ENCODE peak calls at places on chromosomes 1 and 21, in seven cellular contexts. One of them, this sample, is unnamed.

GRCh38 chr1:228554107-228554506 is 66.9 kb downstream of the RNF187 start:
- DNase-seq in bronchial epithelial cell: no peak
- DNase-seq in psoas muscle: no peak
- DNase-seq in foreskin fibroblast: no peak
- DNase-seq in fibroblast of mammary gland: no peak
- DNase-seq in fibroblast of lung: no peak
- DNase-seq in OCI-LY7: no peak
- DNase-seq in this sample: no peak

GRCh38 chr1:54421101-54421504 is 14.9 kb upstream of the SSBP3 start:
- DNase-seq in bronchial epithelial cell: peak
- DNase-seq in psoas muscle: no peak
- DNase-seq in foreskin fibroblast: peak
- DNase-seq in fibroblast of mammary gland: peak
- DNase-seq in fibroblast of lung: no peak
- DNase-seq in OCI-LY7: no peak
- DNase-seq in this sample: peak

GRCh38 chr1:229786974-229787610 is 161.0 kb downstream of the URB2 start:
- DNase-seq in bronchial epithelial cell: no peak
- DNase-seq in psoas muscle: no peak
- DNase-seq in foreskin fibroblast: no peak
- DNase-seq in fibroblast of mammary gland: no peak
- DNase-seq in fibroblast of lung: no peak
- DNase-seq in OCI-LY7: no peak
- DNase-seq in this sample: no peak

GRCh38 chr1:221435510-221435909 is 306.4 kb downstream of the DUSP10 start:
- DNase-seq in bronchial epithelial cell: peak
- DNase-seq in psoas muscle: no peak
- DNase-seq in foreskin fibroblast: peak
- DNase-seq in fibroblast of mammary gland: peak
- DNase-seq in fibroblast of lung: peak
- DNase-seq in OCI-LY7: peak
- DNase-seq in this sample: peak

GRCh38 chr21:43957128-43957571 is 55.0 kb upstream of the TRAPPC10 start:
- DNase-seq in bronchial epithelial cell: no peak
- DNase-seq in psoas muscle: peak
- DNase-seq in foreskin fibroblast: no peak
- DNase-seq in fibroblast of mammary gland: no peak
- DNase-seq in fibroblast of lung: no peak
- DNase-seq in OCI-LY7: no peak
- DNase-seq in this sample: no peak

GRCh38 chr1:47969478-47969877 is 27.7 kb downstream of the TRABD2B start:
- DNase-seq in bronchial epithelial cell: no peak
- DNase-seq in psoas muscle: no peak
- DNase-seq in foreskin fibroblast: no peak
- DNase-seq in fibroblast of mammary gland: no peak
- DNase-seq in fibroblast of lung: no peak
- DNase-seq in OCI-LY7: no peak
- DNase-seq in this sample: no peak

GRCh38 chr1:172451002-172451443 is 7.2 kb upstream of the PIGC start:
- DNase-seq in bronchial epithelial cell: peak
- DNase-seq in psoas muscle: no peak
- DNase-seq in foreskin fibroblast: no peak
- DNase-seq in fibroblast of mammary gland: no peak
- DNase-seq in fibroblast of lung: peak
- DNase-seq in OCI-LY7: no peak
- DNase-seq in this sample: no peak

GRCh38 chr1:145999321-146000024 is 3.1 kb upstream of the TXNIP start:
- DNase-seq in bronchial epithelial cell: no peak
- DNase-seq in psoas muscle: peak
- DNase-seq in foreskin fibroblast: no peak
- DNase-seq in fibroblast of mammary gland: peak
- DNase-seq in fibroblast of lung: no peak
- DNase-seq in OCI-LY7: peak
- DNase-seq in this sample: no peak

GRCh38 chr1:16905112-16905855 is 9.5 kb downstream of the RNU1-2 start:
- DNase-seq in bronchial epithelial cell: peak
- DNase-seq in psoas muscle: no peak
- DNase-seq in foreskin fibroblast: peak
- DNase-seq in fibroblast of mammary gland: peak
- DNase-seq in fibroblast of lung: peak
- DNase-seq in OCI-LY7: peak
- DNase-seq in this sample: peak

GRCh38 chr1:160179336-160179735 is 11.0 kb upstream of the CASQ1 start:
- DNase-seq in bronchial epithelial cell: no peak
- DNase-seq in psoas muscle: no peak
- DNase-seq in foreskin fibroblast: no peak
- DNase-seq in fibroblast of mammary gland: no peak
- DNase-seq in fibroblast of lung: no peak
- DNase-seq in OCI-LY7: no peak
- DNase-seq in this sample: no peak

GRCh38 chr21:46421191-46421750 is 37.4 kb upstream of the DIP2A start:
- DNase-seq in bronchial epithelial cell: no peak
- DNase-seq in psoas muscle: peak
- DNase-seq in foreskin fibroblast: no peak
- DNase-seq in fibroblast of mammary gland: no peak
- DNase-seq in fibroblast of lung: no peak
- DNase-seq in OCI-LY7: no peak
- DNase-seq in this sample: no peak

GRCh38 chr1:156126043-156126700 is 11.7 kb downstream of the LMNA start:
- DNase-seq in bronchial epithelial cell: peak
- DNase-seq in psoas muscle: peak
- DNase-seq in foreskin fibroblast: peak
- DNase-seq in fibroblast of mammary gland: peak
- DNase-seq in fibroblast of lung: peak
- DNase-seq in OCI-LY7: peak
- DNase-seq in this sample: peak

GRCh38 chr1:109624215-109625010 is 4.8 kb downstream of the AMPD2 start:
- DNase-seq in bronchial epithelial cell: no peak
- DNase-seq in psoas muscle: peak
- DNase-seq in foreskin fibroblast: no peak
- DNase-seq in fibroblast of mammary gland: no peak
- DNase-seq in fibroblast of lung: no peak
- DNase-seq in OCI-LY7: peak
- DNase-seq in this sample: no peak

GRCh38 chr1:43933386-43934278 is at the start of gene ARTN:
- DNase-seq in bronchial epithelial cell: peak
- DNase-seq in psoas muscle: no peak
- DNase-seq in foreskin fibroblast: no peak
- DNase-seq in fibroblast of mammary gland: no peak
- DNase-seq in fibroblast of lung: no peak
- DNase-seq in OCI-LY7: no peak
- DNase-seq in this sample: no peak

GRCh38 chr1:103108525-103109150 is 316 bp upstream of the COL11A1 start:
- DNase-seq in bronchial epithelial cell: no peak
- DNase-seq in psoas muscle: peak
- DNase-seq in foreskin fibroblast: no peak
- DNase-seq in fibroblast of mammary gland: no peak
- DNase-seq in fibroblast of lung: no peak
- DNase-seq in OCI-LY7: no peak
- DNase-seq in this sample: peak

GRCh38 chr1:167748901-167749300 is 27.1 kb downstream of the MPZL1 start:
- DNase-seq in bronchial epithelial cell: no peak
- DNase-seq in psoas muscle: no peak
- DNase-seq in foreskin fibroblast: no peak
- DNase-seq in fibroblast of mammary gland: no peak
- DNase-seq in fibroblast of lung: peak
- DNase-seq in OCI-LY7: no peak
- DNase-seq in this sample: peak

GRCh38 chr1:112322018-112322417 is 74.0 kb upstream of the CTTNBP2NL start:
- DNase-seq in bronchial epithelial cell: no peak
- DNase-seq in psoas muscle: no peak
- DNase-seq in foreskin fibroblast: no peak
- DNase-seq in fibroblast of mammary gland: no peak
- DNase-seq in fibroblast of lung: no peak
- DNase-seq in OCI-LY7: no peak
- DNase-seq in this sample: no peak

GRCh38 chr21:35697321-35697808 is 363.0 kb downstream of the SETD4 start:
- DNase-seq in bronchial epithelial cell: peak
- DNase-seq in psoas muscle: peak
- DNase-seq in foreskin fibroblast: peak
- DNase-seq in fibroblast of mammary gland: peak
- DNase-seq in fibroblast of lung: peak
- DNase-seq in OCI-LY7: no peak
- DNase-seq in this sample: peak

GRCh38 chr1:199742547-199742946 is 285.0 kb upstream of the NR5A2 start:
- DNase-seq in bronchial epithelial cell: peak
- DNase-seq in psoas muscle: no peak
- DNase-seq in foreskin fibroblast: peak
- DNase-seq in fibroblast of mammary gland: peak
- DNase-seq in fibroblast of lung: peak
- DNase-seq in OCI-LY7: no peak
- DNase-seq in this sample: peak

GRCh38 chr1:225638853-225639252 is 14.1 kb downstream of the ENAH start:
- DNase-seq in bronchial epithelial cell: no peak
- DNase-seq in psoas muscle: no peak
- DNase-seq in foreskin fibroblast: no peak
- DNase-seq in fibroblast of mammary gland: no peak
- DNase-seq in fibroblast of lung: no peak
- DNase-seq in OCI-LY7: no peak
- DNase-seq in this sample: no peak

GRCh38 chr1:46117810-46118494 is 14.5 kb downstream of the PIK3R3 start:
- DNase-seq in bronchial epithelial cell: no peak
- DNase-seq in psoas muscle: no peak
- DNase-seq in foreskin fibroblast: no peak
- DNase-seq in fibroblast of mammary gland: no peak
- DNase-seq in fibroblast of lung: no peak
- DNase-seq in OCI-LY7: no peak
- DNase-seq in this sample: no peak

GRCh38 chr1:189659731-189660130 is 817.9 kb downstream of the BRINP3 start:
- DNase-seq in bronchial epithelial cell: peak
- DNase-seq in psoas muscle: no peak
- DNase-seq in foreskin fibroblast: no peak
- DNase-seq in fibroblast of mammary gland: no peak
- DNase-seq in fibroblast of lung: no peak
- DNase-seq in OCI-LY7: no peak
- DNase-seq in this sample: no peak

GRCh38 chr21:45969921-45970673 is 11.5 kb upstream of the COL6A1 start:
- DNase-seq in bronchial epithelial cell: no peak
- DNase-seq in psoas muscle: no peak
- DNase-seq in foreskin fibroblast: no peak
- DNase-seq in fibroblast of mammary gland: no peak
- DNase-seq in fibroblast of lung: no peak
- DNase-seq in OCI-LY7: no peak
- DNase-seq in this sample: no peak

GRCh38 chr21:46160563-46161179 is 5.3 kb upstream of the FTCD start:
- DNase-seq in bronchial epithelial cell: no peak
- DNase-seq in psoas muscle: peak
- DNase-seq in foreskin fibroblast: no peak
- DNase-seq in fibroblast of mammary gland: no peak
- DNase-seq in fibroblast of lung: no peak
- DNase-seq in OCI-LY7: no peak
- DNase-seq in this sample: no peak

GRCh38 chr1:182794802-182795201 is 5.2 kb downstream of the NPL start:
- DNase-seq in bronchial epithelial cell: no peak
- DNase-seq in psoas muscle: no peak
- DNase-seq in foreskin fibroblast: no peak
- DNase-seq in fibroblast of mammary gland: no peak
- DNase-seq in fibroblast of lung: no peak
- DNase-seq in OCI-LY7: no peak
- DNase-seq in this sample: no peak

GRCh38 chr1:244163131-244163530 is 112.0 kb downstream of the ZBTB18 start:
- DNase-seq in bronchial epithelial cell: no peak
- DNase-seq in psoas muscle: no peak
- DNase-seq in foreskin fibroblast: peak
- DNase-seq in fibroblast of mammary gland: peak
- DNase-seq in fibroblast of lung: no peak
- DNase-seq in OCI-LY7: no peak
- DNase-seq in this sample: peak
- H3K4me3 ChIP-seq in bronchial epithelial cell: no peak
- H3K4me3 ChIP-seq in psoas muscle: no peak
- H3K4me3 ChIP-seq in foreskin fibroblast: no peak
- H3K4me3 ChIP-seq in fibroblast of mammary gland: no peak
- H3K4me3 ChIP-seq in fibroblast of lung: no peak
- H3K4me3 ChIP-seq in OCI-LY7: no peak
- H3K4me3 ChIP-seq in this sample: no peak

GRCh38 chr1:32895325-32896215 is 5.6 kb downstream of the TMEM54 start:
- DNase-seq in bronchial epithelial cell: no peak
- DNase-seq in psoas muscle: no peak
- DNase-seq in foreskin fibroblast: no peak
- DNase-seq in fibroblast of mammary gland: no peak
- DNase-seq in fibroblast of lung: no peak
- DNase-seq in OCI-LY7: no peak
- DNase-seq in this sample: no peak

GRCh38 chr1:32897082-32898049 is 3.8 kb downstream of the TMEM54 start:
- DNase-seq in bronchial epithelial cell: peak
- DNase-seq in psoas muscle: no peak
- DNase-seq in foreskin fibroblast: no peak
- DNase-seq in fibroblast of mammary gland: no peak
- DNase-seq in fibroblast of lung: no peak
- DNase-seq in OCI-LY7: no peak
- DNase-seq in this sample: no peak

GRCh38 chr1:32898056-32898455 is 3.1 kb downstream of the TMEM54 start:
- DNase-seq in bronchial epithelial cell: no peak
- DNase-seq in psoas muscle: no peak
- DNase-seq in foreskin fibroblast: no peak
- DNase-seq in fibroblast of mammary gland: no peak
- DNase-seq in fibroblast of lung: no peak
- DNase-seq in OCI-LY7: no peak
- DNase-seq in this sample: no peak

GRCh38 chr1:32894681-32895080 is 6.5 kb downstream of the TMEM54 start:
- DNase-seq in bronchial epithelial cell: no peak
- DNase-seq in psoas muscle: no peak
- DNase-seq in foreskin fibroblast: no peak
- DNase-seq in fibroblast of mammary gland: no peak
- DNase-seq in fibroblast of lung: no peak
- DNase-seq in OCI-LY7: no peak
- DNase-seq in this sample: no peak

DNA sequence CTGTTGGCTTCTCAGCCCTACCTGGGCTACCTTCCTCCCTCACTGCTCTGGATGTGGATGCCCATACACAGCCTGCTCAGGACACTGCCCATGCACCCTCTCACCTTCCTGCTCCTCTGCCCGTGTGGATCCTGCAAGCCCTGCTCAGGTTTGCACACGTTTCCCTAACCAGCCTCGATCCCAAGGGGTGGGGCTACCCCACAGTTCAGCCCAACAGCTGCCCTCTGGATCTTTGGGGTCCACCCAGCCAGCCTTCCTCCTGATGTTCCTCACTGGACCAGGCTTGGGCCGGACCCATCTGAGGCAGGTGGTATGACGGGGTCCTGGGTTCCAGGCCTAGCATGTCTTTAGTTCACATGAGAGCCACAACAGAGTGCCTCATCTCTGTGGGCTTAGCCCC is 4.7 kb downstream of the TMEM54 start:
- DNase-seq in bronchial epithelial cell: no peak
- DNase-seq in psoas muscle: no peak
- DNase-seq in foreskin fibroblast: no peak
- DNase-seq in fibroblast of mammary gland: no peak
- DNase-seq in fibroblast of lung: no peak
- DNase-seq in OCI-LY7: no peak
- DNase-seq in this sample: no peak
- TF ChIP-seq CTCF in bronchial epithelial cell: no peak
- TF ChIP-seq CTCF in psoas muscle: no peak
- TF ChIP-seq CTCF in foreskin fibroblast: no peak
- TF ChIP-seq CTCF in fibroblast of mammary gland: no peak
- TF ChIP-seq CTCF in fibroblast of lung: no peak
- TF ChIP-seq CTCF in OCI-LY7: no peak
- TF ChIP-seq CTCF in this sample: no peak

GRCh38 chr1:235902638-235903542 is 36.2 kb upstream of the LYST start:
- DNase-seq in bronchial epithelial cell: peak
- DNase-seq in psoas muscle: no peak
- DNase-seq in foreskin fibroblast: no peak
- DNase-seq in fibroblast of mammary gland: peak
- DNase-seq in fibroblast of lung: peak
- DNase-seq in OCI-LY7: no peak
- DNase-seq in this sample: peak
- H3K4me3 ChIP-seq in bronchial epithelial cell: no peak
- H3K4me3 ChIP-seq in psoas muscle: no peak
- H3K4me3 ChIP-seq in foreskin fibroblast: no peak
- H3K4me3 ChIP-seq in fibroblast of mammary gland: no peak
- H3K4me3 ChIP-seq in fibroblast of lung: no peak
- H3K4me3 ChIP-seq in OCI-LY7: no peak
- H3K4me3 ChIP-seq in this sample: no peak

GRCh38 chr1:154998201-154998780 is 4.3 kb upstream of the ZBTB7B start:
- DNase-seq in bronchial epithelial cell: no peak
- DNase-seq in psoas muscle: peak
- DNase-seq in foreskin fibroblast: no peak
- DNase-seq in fibroblast of mammary gland: no peak
- DNase-seq in fibroblast of lung: no peak
- DNase-seq in OCI-LY7: no peak
- DNase-seq in this sample: no peak
- TF ChIP-seq CTCF in bronchial epithelial cell: no peak
- TF ChIP-seq CTCF in psoas muscle: peak
- TF ChIP-seq CTCF in foreskin fibroblast: no peak
- TF ChIP-seq CTCF in fibroblast of mammary gland: no peak
- TF ChIP-seq CTCF in fibroblast of lung: no peak
- TF ChIP-seq CTCF in OCI-LY7: peak
- TF ChIP-seq CTCF in this sample: peak

This sample was measured in AG10803.